ENCODE peak calls at places on chromosomes 2 and 18, in six cellular contexts. One of them, this sample, is unnamed.

GRCh38 chr2:62432407-62432806 is 73.6 kb downstream of the TMEM17 start:
- DNase-seq in HCEC 1CT: no peak
- DNase-seq in NCI-H2081: no peak
- DNase-seq in pons: no peak
- DNase-seq in frontal cortex: no peak
- DNase-seq in left ventricle myocardium superior: no peak
- DNase-seq in this sample: no peak

GRCh38 chr18:13538630-13539029 is 187.7 kb downstream of the FAM210A start:
- DNase-seq in HCEC 1CT: no peak
- DNase-seq in NCI-H2081: no peak
- DNase-seq in pons: no peak
- DNase-seq in frontal cortex: no peak
- DNase-seq in left ventricle myocardium superior: no peak
- DNase-seq in this sample: no peak

GRCh38 chr18:67425724-67426123 is 90.8 kb downstream of the DSEL start:
- DNase-seq in HCEC 1CT: peak
- DNase-seq in NCI-H2081: no peak
- DNase-seq in pons: no peak
- DNase-seq in frontal cortex: no peak
- DNase-seq in left ventricle myocardium superior: no peak
- DNase-seq in this sample: no peak

GRCh38 chr2:181632733-181633401 is 24.0 kb downstream of the CERKL start:
- DNase-seq in HCEC 1CT: no peak
- DNase-seq in NCI-H2081: no peak
- DNase-seq in pons: no peak
- DNase-seq in frontal cortex: no peak
- DNase-seq in left ventricle myocardium superior: no peak
- DNase-seq in this sample: no peak

GRCh38 chr2:240903191-240904060 is 2.7 kb upstream of the CROCC2 start:
- DNase-seq in HCEC 1CT: no peak
- DNase-seq in NCI-H2081: no peak
- DNase-seq in pons: no peak
- DNase-seq in frontal cortex: no peak
- DNase-seq in left ventricle myocardium superior: peak
- DNase-seq in this sample: peak

GRCh38 chr2:3495956-3496355 is 23.4 kb downstream of the ADI1 start:
- DNase-seq in HCEC 1CT: no peak
- DNase-seq in NCI-H2081: no peak
- DNase-seq in pons: no peak
- DNase-seq in frontal cortex: no peak
- DNase-seq in left ventricle myocardium superior: no peak
- DNase-seq in this sample: no peak

GRCh38 chr2:43321446-43321845 is 95.0 kb upstream of the ZFP36L2 start:
- DNase-seq in HCEC 1CT: no peak
- DNase-seq in NCI-H2081: no peak
- DNase-seq in pons: no peak
- DNase-seq in frontal cortex: no peak
- DNase-seq in left ventricle myocardium superior: no peak
- DNase-seq in this sample: no peak

GRCh38 chr2:86383844-86384243 is 46.4 kb upstream of the REEP1 start:
- DNase-seq in HCEC 1CT: peak
- DNase-seq in NCI-H2081: no peak
- DNase-seq in pons: no peak
- DNase-seq in frontal cortex: no peak
- DNase-seq in left ventricle myocardium superior: no peak
- DNase-seq in this sample: no peak

GRCh38 chr2:96860065-96861029 is 2.5 kb upstream of the ANKRD39 start:
- DNase-seq in HCEC 1CT: no peak
- DNase-seq in NCI-H2081: no peak
- DNase-seq in pons: peak
- DNase-seq in frontal cortex: no peak
- DNase-seq in left ventricle myocardium superior: no peak
- DNase-seq in this sample: no peak

GRCh38 chr2:95056461-95057459 is 31.3 kb downstream of the MAL start:
- DNase-seq in HCEC 1CT: peak
- DNase-seq in NCI-H2081: no peak
- DNase-seq in pons: peak
- DNase-seq in frontal cortex: no peak
- DNase-seq in left ventricle myocardium superior: no peak
- DNase-seq in this sample: no peak

This sample was measured in heart right ventricle.